ENCODE peak calls at places on chromosomes 1 and 21, in seven cellular contexts. X is H1, G is GM12878, H is HCT116, Q is SK-N-SH, A is K562, U is HepG2. O is an unnamed sample.

GRCh38 chr1:208668991-208669390 is 424.8 kb upstream of the PLXNA2 start:
- DNase-seq in X (no peak), G (no peak), H (no peak), Q (no peak), A (no peak), U (no peak), O (peak)

GRCh38 chr1:65207317-65207716 is 59.3 kb downstream of the AK4 start:
- DNase-seq in X (no peak), G (no peak), H (no peak), Q (no peak), A (no peak), U (no peak), O (no peak)

GRCh38 chr1:21156019-21156418 is 20.7 kb downstream of the EIF4G3 start:
- DNase-seq in X (no peak), G (no peak), H (no peak), Q (no peak), A (no peak), U (no peak), O (no peak)

GRCh38 chr1:221939598-221939997 is 197.7 kb upstream of the DUSP10 start:
- DNase-seq in X (no peak), G (peak), H (no peak), Q (no peak), A (no peak), U (no peak), O (no peak)

GRCh38 chr1:14956579-14957195 is 196.9 kb upstream of the TMEM51 start:
- DNase-seq in X (no peak), G (no peak), H (no peak), Q (no peak), A (no peak), U (peak), O (no peak)

GRCh38 chr1:234778215-234779159 is 168.5 kb upstream of the IRF2BP2 start:
- DNase-seq in X (peak), G (no peak), H (no peak), Q (no peak), A (peak), U (no peak), O (peak)

GRCh38 chr1:13618483-13618882 is 34.9 kb downstream of the PDPN start:
- DNase-seq in X (no peak), G (no peak), H (no peak), Q (no peak), A (no peak), U (no peak), O (no peak)

GRCh38 chr1:168340796-168341510 is 60.3 kb downstream of the TBX19 start:
- DNase-seq in X (no peak), G (no peak), H (no peak), Q (no peak), A (peak), U (no peak), O (no peak)

GRCh38 chr1:10588640-10589039 is 113.9 kb downstream of the PEX14 start:
- DNase-seq in X (no peak), G (no peak), H (no peak), Q (no peak), A (no peak), U (no peak), O (no peak)

GRCh38 chr1:166307261-166308188 is 140.7 kb upstream of the FAM78B start:
- DNase-seq in X (no peak), G (no peak), H (no peak), Q (peak), A (no peak), U (no peak), O (no peak)

DNA sequence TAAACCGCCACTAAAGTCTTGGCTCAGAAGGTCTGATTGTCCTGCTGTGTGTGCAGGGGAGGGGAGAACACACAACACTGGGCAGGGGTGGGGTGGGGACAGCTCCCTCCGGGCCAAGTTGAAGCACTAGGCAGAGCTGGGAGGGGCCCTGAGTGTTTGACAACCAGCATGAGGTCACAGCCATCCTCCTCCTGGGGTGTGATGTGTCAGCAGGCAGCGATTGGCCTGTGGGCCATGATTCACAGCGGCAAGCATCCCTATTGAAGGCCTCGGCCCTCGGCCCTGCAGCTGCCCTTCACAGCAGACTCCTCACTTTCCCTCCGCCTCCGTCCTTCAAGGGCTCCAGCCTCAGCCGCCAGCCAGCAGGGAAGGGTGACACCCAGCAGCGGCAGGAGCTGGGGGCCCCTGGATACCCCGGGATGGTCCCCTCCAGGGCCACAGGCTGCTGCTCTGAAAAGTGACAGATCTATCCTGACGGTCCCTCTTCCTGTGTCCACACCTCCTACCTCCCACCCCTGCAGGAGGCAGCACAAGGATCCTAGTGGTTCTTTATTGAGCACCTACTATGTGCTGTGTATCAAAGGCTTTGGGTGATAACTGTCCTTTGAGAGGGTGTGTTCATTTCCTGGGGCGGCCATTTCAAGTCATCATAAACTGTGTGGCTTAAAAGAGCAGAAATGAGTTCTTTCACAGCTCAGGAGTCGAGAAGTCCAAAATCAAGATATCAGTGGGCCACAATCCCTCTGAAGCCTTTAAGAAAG is 66.1 kb upstream of the SLC25A33 start:
- DNase-seq in X (no peak), G (no peak), H (peak), Q (peak), A (peak), U (no peak), O (no peak)
- TF ChIP-seq JUND in X (no peak), G (no peak), H (no peak), Q (no peak), A (no peak), U (no peak), O (no peak)

GRCh38 chr21:24115141-24115540 is 1492.1 kb downstream of the MRPL39 start:
- DNase-seq in X (no peak), G (no peak), H (no peak), Q (no peak), A (no peak), U (no peak), O (no peak)
- TF ChIP-seq JUND in X (no peak), G (no peak), H (no peak), Q (no peak), A (no peak), U (no peak), O (no peak)

GRCh38 chr1:81304187-81304586 is 496.5 kb upstream of the ADGRL2 start:
- DNase-seq in X (no peak), G (no peak), H (no peak), Q (peak), A (no peak), U (no peak), O (no peak)

GRCh38 chr1:81305997-81306452 is 494.7 kb upstream of the ADGRL2 start:
- DNase-seq in X (peak), G (no peak), H (no peak), Q (peak), A (no peak), U (no peak), O (peak)
- TF ChIP-seq JUND in X (no peak), G (no peak), H (no peak), Q (no peak), A (no peak), U (no peak), O (no peak)

GRCh38 chr1:109017134-109017533 is 24.8 kb downstream of the WDR47 start:
- DNase-seq in X (no peak), G (no peak), H (no peak), Q (no peak), A (no peak), U (no peak), O (no peak)
- TF ChIP-seq JUND in X (no peak), G (no peak), H (no peak), Q (no peak), A (no peak), U (no peak), O (no peak)

O was measured in T47D.